ENCODE peak calls at places on chromosomes 7 and 10, in six cellular contexts. P is AG04450; G is adrenal gland; V is CD4-positive, alpha-beta T cell; I is lower lobe of right lung; Q is psoas muscle. F is an unnamed sample.

GRCh38 chr7:123941391-123942180 is 16.5 kb downstream of the SPAM1 start:
- DNase-seq in P (no peak), G (no peak), V (no peak), I (no peak), Q (no peak), F (no peak)

GRCh38 chr7:457814-458510 is 61.7 kb downstream of the PDGFA start:
- DNase-seq in P (no peak), G (peak; percentile 9), V (no peak), I (peak; percentile 34), Q (no peak), F (no peak)

GRCh38 chr10:120204877-120205276 is 252.2 kb upstream of the PLPP4 start:
- DNase-seq in P (no peak), G (no peak), V (no peak), I (no peak), Q (no peak), F (no peak)

GRCh38 chr7:40656349-40656748 is 521.5 kb downstream of the SUGCT start:
- DNase-seq in P (no peak), G (no peak), V (no peak), I (no peak), Q (no peak), F (no peak)

GRCh38 chr7:28729276-28729675 is 228.9 kb downstream of the TRIL start:
- DNase-seq in P (no peak), G (no peak), V (no peak), I (no peak), Q (no peak), F (no peak)

GRCh38 chr10:43037440-43037839 is 39.4 kb upstream of the RET start:
- DNase-seq in P (no peak), G (no peak), V (no peak), I (no peak), Q (no peak), F (no peak)

GRCh38 chr10:26697163-26697921 is at the start of gene PDSS1:
- DNase-seq in P (no peak), G (peak; percentile 65), V (peak; percentile 39), I (peak; percentile 90), Q (peak; percentile 75), F (peak; percentile 23)

GRCh38 chr7:155581954-155582353 is 35.6 kb upstream of the CNPY1 start:
- DNase-seq in P (no peak), G (no peak), V (no peak), I (no peak), Q (no peak), F (no peak)

GRCh38 chr10:102121739-102122372 is 1.7 kb upstream of the LDB1 start:
- DNase-seq in P (peak; percentile 58), G (no peak), V (no peak), I (no peak), Q (no peak), F (no peak)

GRCh38 chr7:91397612-91398011 is 133.4 kb downstream of the FZD1 start:
- DNase-seq in P (no peak), G (no peak), V (no peak), I (no peak), Q (no peak), F (no peak)

GRCh38 chr10:126663328-126663727 is 7.2 kb downstream of the C10orf90 start:
- DNase-seq in P (no peak), G (no peak), V (no peak), I (no peak), Q (peak; percentile 60), F (no peak)

GRCh38 chr7:80879849-80880248 is 39.0 kb downstream of the SEMA3C start:
- DNase-seq in P (peak; percentile 52), G (no peak), V (no peak), I (no peak), Q (no peak), F (no peak)

GRCh38 chr10:101840102-101840684 is 3.4 kb downstream of the KCNIP2 start:
- DNase-seq in P (no peak), G (no peak), V (no peak), I (peak; percentile 50), Q (no peak), F (no peak)

GRCh38 chr7:27560706-27561235 is 101.9 kb downstream of the HIBADH start:
- DNase-seq in P (peak; percentile 23), G (no peak), V (no peak), I (no peak), Q (no peak), F (no peak)

GRCh38 chr10:97140284-97140846 is 45.4 kb downstream of the SLIT1 start:
- DNase-seq in P (no peak), G (no peak), V (no peak), I (no peak), Q (no peak), F (no peak)

GRCh38 chr10:34003561-34003960 is 669.1 kb upstream of the NRP1 start:
- DNase-seq in P (no peak), G (no peak), V (no peak), I (no peak), Q (no peak), F (no peak)

GRCh38 chr10:5840314-5841307 is 27.4 kb upstream of the GDI2 start:
- DNase-seq in P (no peak), G (peak; percentile 29), V (no peak), I (no peak), Q (peak; percentile 49), F (no peak)

GRCh38 chr7:57370739-57371098 is 79.3 kb upstream of the ZNF716 start:
- DNase-seq in P (no peak), G (no peak), V (no peak), I (no peak), Q (no peak), F (no peak)

GRCh38 chr7:57367171-57367570 is 82.8 kb upstream of the ZNF716 start:
- DNase-seq in P (no peak), G (no peak), V (no peak), I (no peak), Q (no peak), F (no peak)

GRCh38 chr7:57375783-57376182 is 74.2 kb upstream of the ZNF716 start:
- DNase-seq in P (no peak), G (peak; percentile 91), V (no peak), I (no peak), Q (no peak), F (no peak)

GRCh38 chr7:57364933-57365710 is 84.9 kb upstream of the ZNF716 start:
- DNase-seq in P (no peak), G (no peak), V (no peak), I (no peak), Q (no peak), F (no peak)

DNA sequence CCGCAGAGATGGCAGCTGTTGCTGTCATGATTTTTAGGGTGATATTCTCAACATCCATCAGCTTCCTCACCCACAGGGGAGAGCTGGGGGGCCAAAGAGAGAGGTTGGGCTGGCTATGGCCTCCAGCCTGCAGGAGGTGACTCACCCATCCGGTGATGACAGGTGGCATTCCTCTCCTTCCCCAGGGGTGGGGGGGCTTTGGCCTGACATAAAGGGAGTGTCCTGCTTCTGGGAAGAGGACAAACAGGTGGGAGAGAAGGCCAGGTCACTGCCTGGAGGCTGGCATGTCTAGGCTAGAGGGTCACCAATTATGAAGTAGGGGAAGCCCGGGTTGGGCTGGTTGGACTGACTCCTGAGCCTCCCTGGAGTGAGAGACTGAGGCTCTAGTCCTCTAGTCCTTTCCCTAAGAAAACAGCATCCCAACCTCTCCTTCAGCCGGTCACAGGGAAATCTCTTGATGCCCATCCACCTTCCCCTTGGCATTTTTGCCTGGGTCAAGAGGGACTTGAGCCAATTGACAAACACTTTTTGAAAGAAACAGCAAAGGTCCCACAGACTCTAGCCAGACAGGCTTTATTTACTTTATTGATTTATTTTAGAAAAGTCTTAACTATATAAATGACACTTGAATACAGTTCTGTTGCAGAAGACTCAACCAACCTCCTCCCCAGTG is 79.8 kb upstream of the ZNF716 start:
- DNase-seq in P (no peak), G (peak; percentile 43), V (no peak), I (no peak), Q (no peak), F (no peak)
- H3K9me3 ChIP-seq in P (peaks cover 84% of the 10 kb centered on the region), G (no peaks in the 10 kb centered on the region), V (peaks cover 18% of the 10 kb centered on the region), I (no peaks in the 10 kb centered on the region), Q (no peaks in the 10 kb centered on the region), F (no peaks in the 10 kb centered on the region)

GRCh38 chr10:79483299-79483698 is 29.0 kb upstream of the EIF5AL1 start:
- DNase-seq in P (no peak), G (no peak), V (no peak), I (no peak), Q (no peak), F (no peak)
- H3K9me3 ChIP-seq in P (no peaks in the 10 kb centered on the region), G (no peaks in the 10 kb centered on the region), V (no peaks in the 10 kb centered on the region), I (no peaks in the 10 kb centered on the region), Q (no peaks in the 10 kb centered on the region), F (no peaks in the 10 kb centered on the region)

GRCh38 chr10:59304521-59305097 is 57.7 kb downstream of the FAM13C start:
- DNase-seq in P (no peak), G (no peak), V (no peak), I (no peak), Q (no peak), F (no peak)

GRCh38 chr10:59299933-59300332 is 62.4 kb downstream of the FAM13C start:
- DNase-seq in P (no peak), G (no peak), V (no peak), I (no peak), Q (no peak), F (no peak)

GRCh38 chr10:59301067-59301674 is 61.2 kb downstream of the FAM13C start:
- DNase-seq in P (no peak), G (no peak), V (no peak), I (no peak), Q (no peak), F (no peak)

GRCh38 chr10:59303018-59303417 is 59.3 kb downstream of the FAM13C start:
- DNase-seq in P (no peak), G (no peak), V (no peak), I (no peak), Q (no peak), F (no peak)

GRCh38 chr10:59300386-59300785 is 62.0 kb downstream of the FAM13C start:
- DNase-seq in P (no peak), G (no peak), V (no peak), I (no peak), Q (no peak), F (no peak)
- H3K9me3 ChIP-seq in P (no peaks in the 10 kb centered on the region), G (no peaks in the 10 kb centered on the region), V (no peaks in the 10 kb centered on the region), I (no peaks in the 10 kb centered on the region), Q (no peaks in the 10 kb centered on the region), F (no peaks in the 10 kb centered on the region)

GRCh38 chr7:64611717-64612116 is 48.8 kb upstream of the ZNF680 start:
- DNase-seq in P (no peak), G (no peak), V (no peak), I (no peak), Q (no peak), F (no peak)

GRCh38 chr7:64613653-64614052 is 50.8 kb upstream of the ZNF680 start:
- DNase-seq in P (no peak), G (no peak), V (no peak), I (no peak), Q (no peak), F (no peak)

GRCh38 chr7:64608116-64608910 is 45.4 kb upstream of the ZNF680 start:
- DNase-seq in P (no peak), G (no peak), V (no peak), I (no peak), Q (no peak), F (no peak)

GRCh38 chr7:64612452-64612851 is 49.6 kb upstream of the ZNF680 start:
- DNase-seq in P (no peak), G (no peak), V (no peak), I (no peak), Q (no peak), F (no peak)

GRCh38 chr7:64610997-64611396 is 48.1 kb upstream of the ZNF680 start:
- DNase-seq in P (no peak), G (no peak), V (no peak), I (no peak), Q (no peak), F (no peak)
- H3K9me3 ChIP-seq in P (peaks cover 13% of the 10 kb centered on the region), G (no peaks in the 10 kb centered on the region), V (no peaks in the 10 kb centered on the region), I (no peaks in the 10 kb centered on the region), Q (no peaks in the 10 kb centered on the region), F (no peaks in the 10 kb centered on the region)